ENCODE peak calls at places on chromosomes 1 and 21, in ten cellular contexts. J is keratinocyte; S is thyroid gland; P is stimulated activated CD4-positive, alpha-beta T cell treated with anti-CD3 and anti-CD28 coated beads, Interleukin-1b, Interleukin-23, amount 100 ng/mL, for 1 hour; E is RPMI7951; Q is CD8-positive, alpha-beta T cell; N is EL; G is GM04503; I is omental fat pad; X is GM20000. Z is an unnamed sample.

GRCh38 chr1:27400963-27401341 is 8.5 kb downstream of the GPR3 start:
- DNase-seq in J (no peak), S (no peak), P (no peak), E (no peak), Q (no peak), N (no peak), G (no peak), I (no peak), X (no peak), Z (no peak)

GRCh38 chr1:181038399-181038873 is 4.7 kb downstream of the MR1 start:
- DNase-seq in J (no peak), S (peak; percentile 35), P (peak; percentile 26), E (peak; percentile 64), Q (no peak), N (peak; percentile 79), G (no peak), I (no peak), X (peak; percentile 79), Z (no peak)

GRCh38 chr1:61046434-61046833 is 35.9 kb upstream of the NFIA start:
- DNase-seq in J (no peak), S (no peak), P (no peak), E (no peak), Q (no peak), N (no peak), G (no peak), I (no peak), X (no peak), Z (no peak)

GRCh38 chr1:155981266-155982088 is 3.1 kb upstream of the ARHGEF2 start:
- DNase-seq in J (no peak), S (peak; percentile 49), P (no peak), E (peak; percentile 85), Q (no peak), N (peak; percentile 94), G (peak; percentile 77), I (no peak), X (peak; percentile 66), Z (no peak)

GRCh38 chr1:7379445-7379971 is 391.6 kb upstream of the VAMP3 start:
- DNase-seq in J (peak; percentile 19), S (peak; percentile 49), P (no peak), E (peak; percentile 87), Q (no peak), N (peak; percentile 71), G (peak; percentile 51), I (no peak), X (no peak), Z (no peak)

GRCh38 chr21:35861656-35862055 is 198.7 kb downstream of the SETD4 start:
- DNase-seq in J (no peak), S (no peak), P (no peak), E (no peak), Q (no peak), N (peak; percentile 23), G (peak; percentile 20), I (no peak), X (no peak), Z (no peak)

GRCh38 chr1:32773764-32774463 is 43.2 kb downstream of the YARS1 start:
- DNase-seq in J (no peak), S (no peak), P (no peak), E (no peak), Q (no peak), N (no peak), G (no peak), I (no peak), X (no peak), Z (no peak)

GRCh38 chr1:208841396-208841795 is 597.2 kb upstream of the PLXNA2 start:
- DNase-seq in J (no peak), S (no peak), P (no peak), E (no peak), Q (no peak), N (no peak), G (no peak), I (no peak), X (no peak), Z (no peak)

GRCh38 chr1:63779338-63779819 is 5.6 kb downstream of the ROR1 start:
- DNase-seq in J (no peak), S (no peak), P (no peak), E (no peak), Q (no peak), N (peak; percentile 25), G (no peak), I (no peak), X (no peak), Z (no peak)

GRCh38 chr1:152029144-152029936 is 7.5 kb downstream of the S100A11 start:
- DNase-seq in J (no peak), S (no peak), P (no peak), E (peak; percentile 83), Q (no peak), N (peak; percentile 60), G (no peak), I (no peak), X (no peak), Z (no peak)

GRCh38 chr21:46350981-46351380 is 27.0 kb downstream of the PCNT start:
- DNase-seq in J (no peak), S (no peak), P (no peak), E (no peak), Q (no peak), N (no peak), G (no peak), I (no peak), X (no peak), Z (no peak)

GRCh38 chr21:17352937-17353655 is 159.7 kb upstream of the CXADR start:
- DNase-seq in J (no peak), S (no peak), P (no peak), E (no peak), Q (no peak), N (no peak), G (no peak), I (no peak), X (no peak), Z (no peak)

Z was measured in thoracic aorta.